ENCODE peak calls at places on chromosomes 3 and 15, in nine cellular contexts. L is HepG2, Q is B cell, X is WTC11, O is Peyer's patch, U is tibial artery, E is right lobe of liver, J is fibroblast of the aortic adventitia, W is upper lobe of right lung. N is an unnamed sample.

GRCh38 chr3:149067792-149068352 is 18.5 kb downstream of the HLTF start:
- DNase-seq in L (peak), Q (no peak), X (no peak), O (no peak), U (no peak), E (no peak), J (no peak), W (no peak), N (no peak)

GRCh38 chr3:99108508-99108907 is 207.0 kb upstream of the DCBLD2 start:
- DNase-seq in L (no peak), Q (no peak), X (no peak), O (no peak), U (no peak), E (no peak), J (peak), W (no peak), N (no peak)

GRCh38 chr3:5341610-5342009 is 154.1 kb downstream of the EDEM1 start:
- DNase-seq in L (no peak), Q (no peak), X (no peak), O (no peak), U (no peak), E (no peak), J (no peak), W (no peak), N (no peak)

GRCh38 chr3:120119846-120120510 is 25.7 kb upstream of the GSK3B start:
- DNase-seq in L (no peak), Q (no peak), X (no peak), O (no peak), U (no peak), E (no peak), J (peak), W (no peak), N (no peak)

GRCh38 chr3:37223084-37223975 is 48.9 kb upstream of the LRRFIP2 start:
- DNase-seq in L (peak), Q (no peak), X (no peak), O (no peak), U (no peak), E (no peak), J (no peak), W (no peak), N (no peak)

GRCh38 chr3:138434276-138434874 is at the start of gene ESYT3:
- DNase-seq in L (peak), Q (peak), X (peak), O (no peak), U (peak), E (peak), J (peak), W (peak), N (no peak)

GRCh38 chr15:93300796-93301195 is 211.8 kb upstream of the RGMA start:
- DNase-seq in L (no peak), Q (no peak), X (no peak), O (no peak), U (no peak), E (no peak), J (no peak), W (no peak), N (no peak)

GRCh38 chr3:110530902-110531301 is 540.7 kb upstream of the NECTIN3 start:
- DNase-seq in L (no peak), Q (no peak), X (no peak), O (no peak), U (no peak), E (no peak), J (no peak), W (no peak), N (no peak)

GRCh38 chr3:156488771-156489170 is 66.1 kb downstream of the SSR3 start:
- DNase-seq in L (no peak), Q (no peak), X (no peak), O (no peak), U (no peak), E (no peak), J (peak), W (no peak), N (no peak)

GRCh38 chr3:52216585-52217408 is 8.6 kb downstream of the TLR9 start:
- DNase-seq in L (no peak), Q (no peak), X (no peak), O (no peak), U (peak), E (peak), J (peak), W (peak), N (no peak)

GRCh38 chr15:31352283-31352880 is 25.7 kb downstream of the KLF13 start:
- DNase-seq in L (no peak), Q (no peak), X (no peak), O (peak), U (no peak), E (peak), J (no peak), W (no peak), N (no peak)

GRCh38 chr3:24519368-24520100 is 24.9 kb upstream of the THRB start:
- DNase-seq in L (peak), Q (no peak), X (peak), O (no peak), U (no peak), E (no peak), J (no peak), W (no peak), N (no peak)

GRCh38 chr3:177596248-177596821 is 399.1 kb upstream of the TBL1XR1 start:
- DNase-seq in L (no peak), Q (no peak), X (no peak), O (no peak), U (no peak), E (no peak), J (peak), W (no peak), N (no peak)

DNA sequence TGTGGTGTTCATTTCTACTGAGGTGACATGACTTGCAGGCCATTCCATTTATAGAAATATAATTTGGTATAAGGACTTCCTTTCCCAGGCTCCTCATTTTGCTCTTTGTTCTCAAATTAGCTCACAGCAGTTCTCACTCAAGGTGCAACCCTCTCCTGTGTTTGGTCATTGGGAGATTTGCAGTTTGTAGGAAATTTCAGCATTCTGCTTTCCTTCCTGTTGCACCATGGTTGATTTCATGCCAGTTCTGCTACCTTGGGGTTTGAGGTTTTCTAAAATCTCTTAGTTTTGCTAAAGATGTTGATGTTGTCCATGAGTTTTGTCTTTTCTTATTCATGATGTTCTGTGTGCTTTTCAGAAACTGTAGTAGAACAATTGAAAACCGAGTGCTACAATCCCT is 65.7 kb upstream of the PROK2 start:
- DNase-seq in L (no peak), Q (no peak), X (no peak), O (no peak), U (no peak), E (no peak), J (no peak), W (no peak), N (no peak)
- TF ChIP-seq CTCF in L (no peak), Q (no peak), X (no peak), O (no peak), U (no peak), E (no peak), J (no peak), W (no peak), N (no peak)

GRCh38 chr3:126577256-126577655 is 18.5 kb upstream of the C3orf22 start:
- DNase-seq in L (no peak), Q (no peak), X (no peak), O (no peak), U (no peak), E (no peak), J (no peak), W (no peak), N (no peak)

GRCh38 chr3:126581569-126581968 is 22.8 kb upstream of the C3orf22 start:
- DNase-seq in L (no peak), Q (no peak), X (no peak), O (no peak), U (no peak), E (no peak), J (no peak), W (no peak), N (no peak)

GRCh38 chr3:126573492-126574117 is 14.9 kb upstream of the C3orf22 start:
- DNase-seq in L (no peak), Q (no peak), X (no peak), O (no peak), U (no peak), E (no peak), J (no peak), W (peak), N (no peak)

GRCh38 chr3:126582286-126582685 is 23.6 kb upstream of the C3orf22 start:
- DNase-seq in L (no peak), Q (no peak), X (no peak), O (no peak), U (no peak), E (no peak), J (no peak), W (no peak), N (no peak)

GRCh38 chr3:126578702-126579101 is 20.0 kb upstream of the C3orf22 start:
- DNase-seq in L (no peak), Q (no peak), X (no peak), O (no peak), U (no peak), E (no peak), J (no peak), W (no peak), N (no peak)
- TF ChIP-seq CTCF in L (no peak), Q (no peak), X (no peak), O (no peak), U (no peak), E (no peak), J (no peak), W (no peak), N (no peak)

GRCh38 chr3:48435774-48436476 is 4.0 kb downstream of the CCDC51 start:
- DNase-seq in L (peak), Q (peak), X (peak), O (peak), U (peak), E (peak), J (peak), W (peak), N (peak)

GRCh38 chr3:48437812-48438211 is 2.1 kb downstream of the CCDC51 start:
- DNase-seq in L (no peak), Q (no peak), X (no peak), O (no peak), U (no peak), E (no peak), J (no peak), W (no peak), N (peak)

GRCh38 chr3:48436855-48437254 is 3.1 kb downstream of the CCDC51 start:
- DNase-seq in L (no peak), Q (no peak), X (no peak), O (no peak), U (no peak), E (no peak), J (no peak), W (no peak), N (peak)

GRCh38 chr3:48435223-48435595 is 4.7 kb downstream of the CCDC51 start:
- DNase-seq in L (no peak), Q (no peak), X (no peak), O (no peak), U (no peak), E (no peak), J (no peak), W (no peak), N (peak)

GRCh38 chr3:48436477-48436787 is 3.5 kb downstream of the CCDC51 start:
- DNase-seq in L (no peak), Q (no peak), X (no peak), O (no peak), U (no peak), E (no peak), J (no peak), W (no peak), N (no peak)
- TF ChIP-seq CTCF in L (no peak), Q (no peak), X (no peak), O (no peak), U (no peak), E (no peak), J (no peak), W (no peak), N (no peak)

GRCh38 chr15:23644829-23645228 is 2.8 kb downstream of the MAGEL2 start:
- DNase-seq in L (no peak), Q (no peak), X (no peak), O (no peak), U (no peak), E (no peak), J (no peak), W (no peak), N (no peak)

GRCh38 chr15:23646165-23647000 is 1.3 kb downstream of the MAGEL2 start:
- DNase-seq in L (no peak), Q (no peak), X (no peak), O (no peak), U (no peak), E (no peak), J (no peak), W (no peak), N (no peak)

GRCh38 chr15:23647001-23647295 is 719 bp downstream of the MAGEL2 start:
- DNase-seq in L (no peak), Q (no peak), X (no peak), O (no peak), U (no peak), E (no peak), J (no peak), W (no peak), N (no peak)

GRCh38 chr15:23645379-23646164 is 2.1 kb downstream of the MAGEL2 start:
- DNase-seq in L (peak), Q (no peak), X (peak), O (no peak), U (no peak), E (no peak), J (no peak), W (no peak), N (no peak)

DNA sequence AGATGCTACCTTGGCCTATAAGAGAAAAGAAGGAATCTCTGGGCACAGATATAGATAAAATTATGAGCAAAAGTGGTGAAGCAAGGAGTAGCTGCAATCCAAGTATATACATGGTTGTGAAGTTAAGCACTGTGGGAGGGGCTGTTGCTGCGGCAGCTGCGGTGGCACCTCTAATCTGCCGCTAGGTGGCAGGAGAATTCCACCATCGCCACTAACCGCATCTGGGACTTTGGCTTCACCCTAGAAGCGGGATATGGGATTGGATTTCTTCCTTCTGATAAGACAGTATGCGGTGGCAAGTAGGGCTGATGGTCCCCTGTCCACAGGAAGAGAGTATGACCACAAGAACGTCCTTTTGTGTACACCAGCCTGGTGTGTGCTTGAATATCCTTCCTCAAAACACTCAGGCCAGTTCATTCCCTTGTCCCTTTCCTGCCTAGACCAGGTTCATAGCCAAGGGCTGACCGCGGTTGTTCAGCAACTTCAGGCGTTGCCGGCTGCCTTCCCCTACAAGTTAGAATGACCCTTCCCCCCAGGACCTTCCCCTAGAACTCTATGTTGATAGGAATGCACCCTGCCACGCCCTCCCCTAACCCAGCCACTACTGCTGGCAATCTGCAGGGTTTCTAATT is 5.1 kb downstream of the MAGEL2 start:
- DNase-seq in L (peak), Q (peak), X (peak), O (no peak), U (no peak), E (peak), J (peak), W (peak), N (no peak)
- TF ChIP-seq CTCF in L (peak), Q (peak), X (peak), O (peak), U (peak), E (peak), J (peak), W (peak), N (peak)

N was measured in CD14-positive monocyte.